ENCODE peak calls at places on chromosomes 13 and 19, in eight cellular contexts. L is AG04449, U is lower leg skin, Q is MM.1S, G is nephron progenitor cell, A is K562, I is AG09309, T is fibroblast of lung. P is an unnamed sample.

GRCh38 chr13:98942485-98942884 is 35.4 kb downstream of the DOCK9 start:
- DNase-seq in A (no peak), G (no peak), T (no peak), L (no peak), U (no peak), Q (no peak), I (no peak), P (no peak)

GRCh38 chr19:8194528-8195275 is 14.5 kb upstream of the CERS4 start:
- DNase-seq in T (no peak), A (no peak), U (no peak), G (no peak), I (no peak), L (no peak), Q (peak; percentile 34), P (no peak)

GRCh38 chr19:38543807-38544568 is 73.8 kb downstream of the MAP4K1 start:
- DNase-seq in L (peak; percentile 12), I (peak; percentile 63), Q (peak; percentile 83), U (peak; percentile 26), G (no peak), T (peak; percentile 85), A (peak; percentile 98), P (peak; percentile 45)

GRCh38 chr13:44576396-44577235 is 486 bp upstream of the TSC22D1 start:
- DNase-seq in G (peak; percentile 63), L (no peak), U (no peak), I (no peak), A (peak; percentile 18), Q (no peak), T (no peak), P (no peak)

GRCh38 chr13:49559006-49559405 is 26.4 kb downstream of the RCBTB1 start:
- DNase-seq in L (no peak), G (no peak), T (no peak), I (no peak), A (no peak), Q (no peak), U (no peak), P (no peak)

GRCh38 chr19:44592451-44592890 is 20.9 kb upstream of the IGSF23 start:
- DNase-seq in U (no peak), T (peak; percentile 17), Q (no peak), I (no peak), G (no peak), L (no peak), A (no peak), P (no peak)

GRCh38 chr13:20410726-20411125 is 114.9 kb downstream of the CRYL1 start:
- DNase-seq in Q (no peak), I (no peak), T (no peak), L (no peak), U (no peak), A (no peak), G (no peak), P (no peak)

GRCh38 chr13:47046706-47047105 is 149.9 kb upstream of the HTR2A start:
- DNase-seq in L (no peak), U (no peak), A (no peak), G (no peak), Q (no peak), T (no peak), I (no peak), P (no peak)

GRCh38 chr19:56294557-56294956 is 20.1 kb downstream of the ZSCAN5A start:
- DNase-seq in I (no peak), A (no peak), G (no peak), U (no peak), Q (no peak), L (no peak), T (peak; percentile 68), P (peak; percentile 35)

GRCh38 chr13:39655041-39655568 is 357 bp upstream of the COG6 start:
- DNase-seq in I (no peak), L (no peak), T (no peak), G (no peak), Q (no peak), A (peak; percentile 5), U (no peak), P (no peak)

GRCh38 chr19:46818812-46819211 is 30.4 kb upstream of the SLC1A5 start:
- DNase-seq in T (peak; percentile 10), G (no peak), L (no peak), U (no peak), Q (peak; percentile 19), I (no peak), A (peak; percentile 76), P (no peak)

GRCh38 chr19:16067205-16067938 is 8.9 kb upstream of the TPM4 start:
- DNase-seq in T (peak; percentile 94), L (no peak), Q (no peak), A (no peak), U (no peak), I (peak; percentile 69), G (no peak), P (peak; percentile 67)

GRCh38 chr13:85729296-85729695 is 69.9 kb downstream of the SLITRK6 start:
- DNase-seq in A (no peak), U (no peak), Q (no peak), T (peak; percentile 64), I (no peak), G (no peak), L (no peak), P (no peak)

GRCh38 chr19:42629191-42629590 is 34.5 kb upstream of the CEACAM8 start:
- DNase-seq in U (no peak), I (no peak), L (no peak), A (no peak), G (no peak), T (no peak), Q (no peak), P (no peak)

GRCh38 chr19:42635233-42635539 is 40.5 kb upstream of the CEACAM8 start:
- DNase-seq in T (no peak), Q (no peak), L (no peak), I (no peak), U (no peak), A (no peak), G (no peak), P (no peak)

DNA sequence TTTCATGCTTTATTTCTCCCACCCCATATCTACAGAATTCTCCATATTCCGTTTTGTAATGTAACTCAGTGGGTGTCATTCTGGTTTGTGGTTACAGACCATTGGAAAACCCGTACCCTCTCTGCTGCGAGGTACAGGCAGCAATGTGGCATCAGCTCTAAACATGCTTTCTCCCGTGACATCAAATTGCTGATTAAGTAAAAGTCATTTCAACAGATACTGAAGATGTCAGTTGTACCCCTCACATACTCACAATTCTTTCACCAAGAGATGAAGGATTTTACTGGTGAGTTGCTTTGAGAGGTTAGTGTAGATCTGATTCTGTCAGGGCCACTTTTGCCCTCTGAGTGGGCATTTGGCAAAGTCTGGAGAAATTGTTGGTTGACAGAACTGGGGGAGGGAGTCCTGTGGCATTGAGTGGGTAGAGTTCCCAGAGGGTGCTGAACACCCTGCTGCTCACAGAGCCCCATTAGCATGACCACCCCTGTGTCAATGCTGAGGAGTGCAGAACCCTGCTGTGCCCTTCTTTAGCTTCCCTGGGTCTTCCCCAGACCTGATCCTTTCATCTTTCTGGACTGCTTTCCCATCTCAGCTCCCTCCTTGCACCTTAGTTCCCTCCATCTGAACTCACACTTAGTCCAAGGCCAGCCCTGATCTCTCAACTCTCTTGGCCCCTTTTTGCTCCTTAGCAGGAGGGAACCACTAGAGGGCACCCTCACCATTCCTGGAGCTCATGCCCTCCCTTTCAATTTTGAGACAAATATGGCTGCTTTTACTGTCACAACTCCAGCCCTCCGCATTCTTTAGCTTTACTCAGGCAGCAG is 39.9 kb upstream of the CEACAM8 start:
- DNase-seq in U (no peak), G (no peak), L (no peak), A (peak; percentile 59), T (peak; percentile 6), I (no peak), Q (peak; percentile 49), P (no peak)
- TF ChIP-seq CTCF in U (no peak), G (no peak), L (peak; percentile 64), A (peak; percentile 84), T (peak; percentile 70), I (peak; percentile 86), Q (peak; percentile 85), P (peak; percentile 65)

GRCh38 chr13:97268772-97269171 is 46.6 kb downstream of the MBNL2 start:
- DNase-seq in U (no peak), Q (no peak), A (no peak), I (no peak), T (no peak), G (no peak), L (no peak), P (no peak)
- TF ChIP-seq CTCF in U (no peak), Q (no peak), A (no peak), I (no peak), T (no peak), G (no peak), L (no peak), P (no peak)

GRCh38 chr19:49453757-49454248 is 778 bp downstream of the ALDH16A1 start:
- DNase-seq in U (no peak), I (no peak), T (no peak), Q (peak; percentile 25), A (peak; percentile 29), L (no peak), G (no peak), P (no peak)

GRCh38 chr19:49448432-49448786 is 3.2 kb downstream of the PIH1D1 start:
- DNase-seq in A (no peak), U (no peak), G (no peak), Q (no peak), T (no peak), L (no peak), I (no peak), P (no peak)

GRCh38 chr19:49450405-49450804 is 1.2 kb downstream of the PIH1D1 start:
- DNase-seq in A (no peak), T (no peak), Q (no peak), L (no peak), G (no peak), U (no peak), I (no peak), P (no peak)

GRCh38 chr19:49453013-49453756 is at the start of gene ALDH16A1:
- DNase-seq in Q (peak; percentile 98), A (peak; percentile 97), I (peak; percentile 89), T (peak; percentile 95), L (peak; percentile 85), U (peak; percentile 98), G (peak; percentile 98), P (peak; percentile 90)

GRCh38 chr19:49451430-49452181 is at the start of gene PIH1D1:
- DNase-seq in Q (peak; percentile 100), L (peak; percentile 95), A (peak; percentile 93), I (peak; percentile 97), U (peak; percentile 99), G (peak; percentile 92), T (peak; percentile 99), P (peak; percentile 99)
- TF ChIP-seq CTCF in Q (no peak), L (peak; percentile 11), A (peak; percentile 34), I (peak; percentile 25), U (no peak), G (no peak), T (peak; percentile 20), P (no peak)

GRCh38 chr19:40862785-40863184 is 12.5 kb upstream of the CYP2A6 start:
- DNase-seq in Q (no peak), U (no peak), T (no peak), L (peak; percentile 3), G (no peak), A (no peak), I (peak; percentile 82), P (no peak)

GRCh38 chr19:40862333-40862732 is 12.1 kb upstream of the CYP2A6 start:
- DNase-seq in L (no peak), G (no peak), Q (no peak), T (no peak), U (no peak), I (no peak), A (no peak), P (no peak)

DNA sequence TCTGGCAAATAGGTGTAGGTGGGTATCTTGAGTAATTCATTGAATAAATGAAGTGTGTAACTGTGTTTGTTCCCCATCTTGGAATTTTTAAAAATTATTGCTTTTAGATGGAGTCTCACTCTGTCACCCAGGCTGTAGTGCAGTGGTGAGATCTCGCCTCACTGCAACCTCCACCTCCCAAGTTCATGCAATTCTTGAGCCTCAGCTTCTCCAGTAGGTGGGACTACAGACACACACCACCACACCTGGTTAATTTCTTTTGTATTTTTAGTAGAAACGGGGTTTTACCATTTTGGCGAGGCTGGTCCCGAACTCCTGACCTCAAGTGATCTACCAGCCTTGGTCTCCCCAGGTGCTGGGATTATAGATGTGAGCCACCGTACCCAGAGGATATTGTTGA is 7.9 kb upstream of the CYP2A6 start:
- DNase-seq in A (no peak), L (no peak), T (no peak), G (no peak), Q (no peak), I (no peak), U (no peak), P (no peak)
- TF ChIP-seq CTCF in A (peak; percentile 41), L (no peak), T (no peak), G (no peak), Q (no peak), I (no peak), U (no peak), P (no peak)